ENCODE peak calls at places on chromosomes 11 and 22, in four cellular contexts. One of them, this sample, is unnamed.

GRCh38 chr11:98153752-98154151 is 867.0 kb upstream of the CNTN5 start:
- DNase-seq in transverse colon: no peak
- DNase-seq in fibroblast of lung: no peak
- DNase-seq in tibial artery: no peak
- DNase-seq in this sample: no peak

GRCh38 chr11:105767945-105768344 is 158.1 kb downstream of the GRIA4 start:
- DNase-seq in transverse colon: no peak
- DNase-seq in fibroblast of lung: no peak
- DNase-seq in tibial artery: no peak
- DNase-seq in this sample: no peak

GRCh38 chr11:620935-621814 is 3.6 kb downstream of the CDHR5 start:
- DNase-seq in transverse colon: no peak
- DNase-seq in fibroblast of lung: no peak
- DNase-seq in tibial artery: no peak
- DNase-seq in this sample: no peak

GRCh38 chr11:100629671-100630070 is 57.4 kb upstream of the ARHGAP42 start:
- DNase-seq in transverse colon: no peak
- DNase-seq in fibroblast of lung: no peak
- DNase-seq in tibial artery: no peak
- DNase-seq in this sample: no peak

GRCh38 chr22:22934543-22935055 is 47.0 kb downstream of the IGLL5 start:
- DNase-seq in transverse colon: no peak
- DNase-seq in fibroblast of lung: no peak
- DNase-seq in tibial artery: no peak
- DNase-seq in this sample: no peak

GRCh38 chr11:62333768-62334167 is 3.5 kb upstream of the ASRGL1 start:
- DNase-seq in transverse colon: no peak
- DNase-seq in fibroblast of lung: no peak
- DNase-seq in tibial artery: no peak
- DNase-seq in this sample: no peak

GRCh38 chr11:35282226-35282882 is 137.0 kb downstream of the SLC1A2 start:
- DNase-seq in transverse colon: no peak
- DNase-seq in fibroblast of lung: peak
- DNase-seq in tibial artery: no peak
- DNase-seq in this sample: no peak

GRCh38 chr11:72426758-72427157 is 7.6 kb downstream of the CLPB start:
- DNase-seq in transverse colon: no peak
- DNase-seq in fibroblast of lung: no peak
- DNase-seq in tibial artery: no peak
- DNase-seq in this sample: no peak

GRCh38 chr22:49453816-49454215 is 373.9 kb downstream of the BRD1 start:
- DNase-seq in transverse colon: no peak
- DNase-seq in fibroblast of lung: no peak
- DNase-seq in tibial artery: no peak
- DNase-seq in this sample: no peak

GRCh38 chr11:64619811-64620285 is 28.8 kb downstream of the SLC22A12 start:
- DNase-seq in transverse colon: peak
- DNase-seq in fibroblast of lung: peak
- DNase-seq in tibial artery: no peak
- DNase-seq in this sample: peak
- H3K4me3 ChIP-seq in transverse colon: no peak
- H3K4me3 ChIP-seq in fibroblast of lung: no peak
- H3K4me3 ChIP-seq in tibial artery: no peak
- H3K4me3 ChIP-seq in this sample: no peak

DNA sequence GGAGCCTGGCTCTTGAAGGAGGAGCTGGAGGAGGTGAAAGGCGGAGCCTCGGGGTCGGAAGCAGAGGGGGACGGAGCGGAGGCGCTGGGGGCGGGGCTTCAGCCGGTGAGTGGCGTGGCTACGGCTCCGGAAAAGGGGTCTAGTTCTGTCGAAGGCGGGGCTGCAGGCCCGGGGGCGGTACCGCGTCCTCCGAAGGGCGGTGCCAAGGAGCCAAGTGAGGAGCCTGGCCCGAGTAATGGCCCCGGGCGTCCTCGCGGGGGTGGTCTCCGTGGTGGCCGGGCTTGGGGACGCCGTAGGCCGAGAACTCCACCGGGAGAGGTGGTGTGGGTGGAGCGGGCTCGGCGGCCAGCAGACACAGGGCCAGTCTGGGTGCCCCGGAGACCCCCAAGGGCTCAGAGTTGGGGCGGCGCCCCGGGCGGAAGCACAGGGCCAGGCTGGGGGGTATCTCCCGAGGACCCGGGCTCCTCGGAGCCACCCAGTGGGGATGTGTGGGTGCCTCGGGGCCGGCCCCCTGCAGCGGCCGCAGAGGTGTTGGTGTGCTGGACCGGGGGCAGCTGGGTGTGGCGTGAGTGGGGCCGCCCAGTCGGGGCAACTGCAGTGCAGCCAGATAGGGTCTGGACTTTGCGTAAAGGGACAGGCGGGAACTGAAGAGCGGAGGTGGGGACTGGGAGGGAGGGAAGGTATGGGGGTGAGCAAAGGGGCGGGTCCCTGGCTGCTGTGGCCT is 697 bp downstream of the FKBP2 start:
- DNase-seq in transverse colon: peak
- DNase-seq in fibroblast of lung: peak
- DNase-seq in tibial artery: peak
- DNase-seq in this sample: peak
- H3K27ac ChIP-seq in transverse colon: peak
- H3K27ac ChIP-seq in fibroblast of lung: peak
- H3K27ac ChIP-seq in tibial artery: peak
- H3K27ac ChIP-seq in this sample: peak

GRCh38 chr11:122071680-122072321 is 44.2 kb downstream of the BLID start:
- DNase-seq in transverse colon: no peak
- DNase-seq in fibroblast of lung: no peak
- DNase-seq in tibial artery: no peak
- DNase-seq in this sample: no peak

GRCh38 chr11:122074022-122074421 is 42.0 kb downstream of the BLID start:
- DNase-seq in transverse colon: no peak
- DNase-seq in fibroblast of lung: no peak
- DNase-seq in tibial artery: no peak
- DNase-seq in this sample: no peak

GRCh38 chr11:122069946-122070345 is 46.1 kb downstream of the BLID start:
- DNase-seq in transverse colon: peak
- DNase-seq in fibroblast of lung: peak
- DNase-seq in tibial artery: peak
- DNase-seq in this sample: peak

GRCh38 chr11:122062763-122063162 is 53.3 kb downstream of the BLID start:
- DNase-seq in transverse colon: no peak
- DNase-seq in fibroblast of lung: no peak
- DNase-seq in tibial artery: no peak
- DNase-seq in this sample: no peak

DNA sequence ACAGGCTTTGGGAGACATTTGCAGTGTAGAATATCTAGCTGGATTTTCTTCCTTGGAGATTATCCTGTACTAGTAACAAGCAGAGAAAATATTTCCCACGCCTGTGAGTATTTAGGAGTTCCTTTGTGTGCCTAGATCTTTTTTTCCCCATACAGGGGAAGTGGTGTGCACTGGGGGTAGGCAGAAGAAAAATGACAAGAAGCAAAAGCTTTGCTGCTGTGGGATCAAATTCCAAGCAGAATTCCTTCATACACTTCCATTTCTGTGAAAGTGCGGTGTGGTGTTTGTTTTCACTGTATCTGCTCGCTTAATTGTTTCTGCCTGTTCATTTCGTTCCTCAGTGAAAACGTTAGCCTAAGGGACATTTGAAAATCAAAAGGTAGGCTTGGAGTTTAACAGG is 47.9 kb downstream of the BLID start:
- DNase-seq in transverse colon: no peak
- DNase-seq in fibroblast of lung: no peak
- DNase-seq in tibial artery: no peak
- DNase-seq in this sample: no peak
- H3K4me3 ChIP-seq in transverse colon: no peak
- H3K4me3 ChIP-seq in fibroblast of lung: no peak
- H3K4me3 ChIP-seq in tibial artery: peak
- H3K4me3 ChIP-seq in this sample: no peak

DNA sequence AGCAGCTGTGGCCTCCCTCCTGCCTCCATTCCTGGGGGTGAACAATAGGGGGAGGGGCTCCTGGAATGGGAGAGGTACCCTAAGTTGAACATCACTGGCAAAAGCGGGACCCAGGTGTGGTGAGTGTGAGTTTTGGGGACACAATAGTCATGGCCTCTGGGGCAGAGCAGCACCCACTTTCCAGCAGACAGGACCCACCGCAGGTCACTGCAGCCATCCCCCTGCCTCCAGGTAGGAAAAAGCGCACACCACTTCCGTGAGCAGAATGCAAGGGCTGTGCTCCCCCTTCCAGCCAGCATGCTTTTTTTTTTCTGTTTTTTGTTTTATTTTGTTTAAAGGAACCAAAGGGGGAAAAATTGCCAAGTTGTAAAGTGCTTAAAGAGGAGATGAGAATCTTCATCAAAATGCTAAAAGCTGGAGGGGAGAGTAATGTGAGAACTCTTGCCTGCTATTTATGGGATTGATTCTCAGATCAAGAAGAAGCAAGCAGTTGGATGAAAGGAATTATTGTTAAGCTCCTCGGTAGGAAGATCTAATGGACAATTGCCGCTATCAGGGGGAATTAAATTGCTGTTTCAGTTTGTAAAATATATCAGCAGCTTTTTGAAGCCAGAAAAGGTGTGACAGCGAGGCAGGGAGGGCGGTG is 152.9 kb downstream of the FEZ1 start:
- DNase-seq in transverse colon: no peak
- DNase-seq in fibroblast of lung: no peak
- DNase-seq in tibial artery: peak
- DNase-seq in this sample: no peak
- H3K27ac ChIP-seq in transverse colon: no peak
- H3K27ac ChIP-seq in fibroblast of lung: no peak
- H3K27ac ChIP-seq in tibial artery: no peak
- H3K27ac ChIP-seq in this sample: peak

DNA sequence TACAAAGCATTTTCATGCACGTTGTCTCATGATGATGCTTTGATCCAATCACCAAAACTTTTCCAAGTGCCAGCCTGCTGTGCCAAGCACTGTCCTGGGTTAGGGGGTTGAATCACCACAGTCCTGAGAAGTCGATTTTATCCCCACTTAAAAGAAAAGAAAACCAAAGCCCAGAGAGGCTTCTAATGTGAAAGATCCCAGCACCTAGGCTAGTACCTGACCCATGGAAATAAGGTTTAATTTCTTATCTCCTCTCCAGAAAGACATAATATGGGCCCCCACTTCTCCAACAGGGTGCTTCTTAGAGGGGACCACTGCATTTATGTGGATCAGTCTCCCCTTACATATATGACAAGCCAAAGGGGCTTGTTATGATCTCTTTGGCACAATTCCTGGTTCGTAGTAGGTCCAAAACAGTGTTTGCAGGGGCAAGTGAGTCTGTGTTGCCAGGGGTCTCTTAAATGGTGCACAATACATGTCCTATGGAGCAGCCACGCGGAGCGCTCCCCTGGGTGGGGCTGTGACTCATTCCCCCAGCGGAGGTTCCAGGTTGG is 1.9 kb upstream of the BCL9L start:
- DNase-seq in transverse colon: no peak
- DNase-seq in fibroblast of lung: no peak
- DNase-seq in tibial artery: no peak
- DNase-seq in this sample: no peak
- H3K4me3 ChIP-seq in transverse colon: no peak
- H3K4me3 ChIP-seq in fibroblast of lung: no peak
- H3K4me3 ChIP-seq in tibial artery: peak
- H3K4me3 ChIP-seq in this sample: no peak

GRCh38 chr11:132904566-132904965 is 627.7 kb downstream of the OPCML start:
- DNase-seq in transverse colon: no peak
- DNase-seq in fibroblast of lung: no peak
- DNase-seq in tibial artery: no peak
- DNase-seq in this sample: no peak

GRCh38 chr11:132898676-132899075 is 633.6 kb downstream of the OPCML start:
- DNase-seq in transverse colon: no peak
- DNase-seq in fibroblast of lung: no peak
- DNase-seq in tibial artery: no peak
- DNase-seq in this sample: no peak

GRCh38 chr11:132904091-132904490 is 628.2 kb downstream of the OPCML start:
- DNase-seq in transverse colon: no peak
- DNase-seq in fibroblast of lung: no peak
- DNase-seq in tibial artery: no peak
- DNase-seq in this sample: no peak

GRCh38 chr11:132898021-132898420 is 634.3 kb downstream of the OPCML start:
- DNase-seq in transverse colon: no peak
- DNase-seq in fibroblast of lung: peak
- DNase-seq in tibial artery: no peak
- DNase-seq in this sample: no peak

GRCh38 chr11:132901638-132902610 is 630.4 kb downstream of the OPCML start:
- DNase-seq in transverse colon: no peak
- DNase-seq in fibroblast of lung: no peak
- DNase-seq in tibial artery: no peak
- DNase-seq in this sample: no peak
- H3K27ac ChIP-seq in transverse colon: no peak
- H3K27ac ChIP-seq in fibroblast of lung: no peak
- H3K27ac ChIP-seq in tibial artery: no peak
- H3K27ac ChIP-seq in this sample: no peak

GRCh38 chr11:79156031-79156430 is 284.8 kb downstream of the TENM4 start:
- DNase-seq in transverse colon: no peak
- DNase-seq in fibroblast of lung: no peak
- DNase-seq in tibial artery: no peak
- DNase-seq in this sample: no peak

GRCh38 chr11:79155237-79155636 is 285.6 kb downstream of the TENM4 start:
- DNase-seq in transverse colon: no peak
- DNase-seq in fibroblast of lung: no peak
- DNase-seq in tibial artery: no peak
- DNase-seq in this sample: no peak

GRCh38 chr11:79150966-79151365 is 289.9 kb downstream of the TENM4 start:
- DNase-seq in transverse colon: no peak
- DNase-seq in fibroblast of lung: peak
- DNase-seq in tibial artery: no peak
- DNase-seq in this sample: no peak

GRCh38 chr11:79150320-79150719 is 290.5 kb downstream of the TENM4 start:
- DNase-seq in transverse colon: no peak
- DNase-seq in fibroblast of lung: no peak
- DNase-seq in tibial artery: no peak
- DNase-seq in this sample: no peak

GRCh38 chr11:79152511-79152910 is 288.3 kb downstream of the TENM4 start:
- DNase-seq in transverse colon: no peak
- DNase-seq in fibroblast of lung: no peak
- DNase-seq in tibial artery: no peak
- DNase-seq in this sample: no peak
- H3K4me3 ChIP-seq in transverse colon: no peak
- H3K4me3 ChIP-seq in fibroblast of lung: no peak
- H3K4me3 ChIP-seq in tibial artery: no peak
- H3K4me3 ChIP-seq in this sample: no peak

This sample was measured in tibial nerve.